ENCODE peak calls at places on chromosome 10, in four cellular contexts. One of them, this sample, is unnamed.

GRCh38 chr10:75243426-75243825 is 7.7 kb upstream of the COMTD1 start:
- DNase-seq in activated CD4-positive, CD25-positive, alpha-beta regulatory T cell treated with anti-CD3 and anti-CD28 coated beads, Interleukin-2, amount 50 U/mL, for 72 hours: no peak
- DNase-seq in HEK293T: no peak
- DNase-seq in A549: no peak
- DNase-seq in this sample: no peak

GRCh38 chr10:107098326-107098725 is 66.2 kb downstream of the SORCS1 start:
- DNase-seq in activated CD4-positive, CD25-positive, alpha-beta regulatory T cell treated with anti-CD3 and anti-CD28 coated beads, Interleukin-2, amount 50 U/mL, for 72 hours: no peak
- DNase-seq in A549: no peak
- DNase-seq in HEK293T: no peak
- DNase-seq in this sample: no peak

GRCh38 chr10:15571570-15571969 is 148.2 kb downstream of the ITGA8 start:
- DNase-seq in A549: no peak
- DNase-seq in HEK293T: no peak
- DNase-seq in activated CD4-positive, CD25-positive, alpha-beta regulatory T cell treated with anti-CD3 and anti-CD28 coated beads, Interleukin-2, amount 50 U/mL, for 72 hours: no peak
- DNase-seq in this sample: no peak

GRCh38 chr10:66192162-66192834 is 733.5 kb upstream of the LRRTM3 start:
- DNase-seq in activated CD4-positive, CD25-positive, alpha-beta regulatory T cell treated with anti-CD3 and anti-CD28 coated beads, Interleukin-2, amount 50 U/mL, for 72 hours: no peak
- DNase-seq in HEK293T: no peak
- DNase-seq in A549: no peak
- DNase-seq in this sample: no peak

GRCh38 chr10:75695994-75696393 is 264.6 kb downstream of the LRMDA start:
- DNase-seq in A549: no peak
- DNase-seq in activated CD4-positive, CD25-positive, alpha-beta regulatory T cell treated with anti-CD3 and anti-CD28 coated beads, Interleukin-2, amount 50 U/mL, for 72 hours: no peak
- DNase-seq in HEK293T: no peak
- DNase-seq in this sample: no peak

GRCh38 chr10:110138197-110138812 is 69.1 kb upstream of the MXI1 start:
- DNase-seq in activated CD4-positive, CD25-positive, alpha-beta regulatory T cell treated with anti-CD3 and anti-CD28 coated beads, Interleukin-2, amount 50 U/mL, for 72 hours: no peak
- DNase-seq in A549: peak
- DNase-seq in HEK293T: no peak
- DNase-seq in this sample: peak

GRCh38 chr10:80598084-80598798 is 60.5 kb downstream of the SH2D4B start:
- DNase-seq in HEK293T: no peak
- DNase-seq in A549: no peak
- DNase-seq in activated CD4-positive, CD25-positive, alpha-beta regulatory T cell treated with anti-CD3 and anti-CD28 coated beads, Interleukin-2, amount 50 U/mL, for 72 hours: no peak
- DNase-seq in this sample: no peak

GRCh38 chr10:97640868-97641811 is 669 bp downstream of the PI4K2A start:
- DNase-seq in HEK293T: peak
- DNase-seq in activated CD4-positive, CD25-positive, alpha-beta regulatory T cell treated with anti-CD3 and anti-CD28 coated beads, Interleukin-2, amount 50 U/mL, for 72 hours: peak
- DNase-seq in A549: no peak
- DNase-seq in this sample: no peak

GRCh38 chr10:64196638-64197315 is 675.6 kb downstream of the REEP3 start:
- DNase-seq in A549: no peak
- DNase-seq in activated CD4-positive, CD25-positive, alpha-beta regulatory T cell treated with anti-CD3 and anti-CD28 coated beads, Interleukin-2, amount 50 U/mL, for 72 hours: no peak
- DNase-seq in HEK293T: no peak
- DNase-seq in this sample: no peak

GRCh38 chr10:78716034-78716660 is 352.6 kb upstream of the ZMIZ1 start:
- DNase-seq in activated CD4-positive, CD25-positive, alpha-beta regulatory T cell treated with anti-CD3 and anti-CD28 coated beads, Interleukin-2, amount 50 U/mL, for 72 hours: no peak
- DNase-seq in A549: no peak
- DNase-seq in HEK293T: no peak
- DNase-seq in this sample: no peak

GRCh38 chr10:12279281-12279680 is 70.1 kb upstream of the CAMK1D start:
- DNase-seq in A549: no peak
- DNase-seq in activated CD4-positive, CD25-positive, alpha-beta regulatory T cell treated with anti-CD3 and anti-CD28 coated beads, Interleukin-2, amount 50 U/mL, for 72 hours: no peak
- DNase-seq in HEK293T: no peak
- DNase-seq in this sample: no peak

GRCh38 chr10:71821909-71822763 is 28.9 kb downstream of the PSAP start:
- DNase-seq in activated CD4-positive, CD25-positive, alpha-beta regulatory T cell treated with anti-CD3 and anti-CD28 coated beads, Interleukin-2, amount 50 U/mL, for 72 hours: no peak
- DNase-seq in HEK293T: no peak
- DNase-seq in A549: no peak
- DNase-seq in this sample: no peak

GRCh38 chr10:4686644-4686996 is 139.4 kb upstream of the AKR1E2 start:
- DNase-seq in A549: peak
- DNase-seq in HEK293T: no peak
- DNase-seq in activated CD4-positive, CD25-positive, alpha-beta regulatory T cell treated with anti-CD3 and anti-CD28 coated beads, Interleukin-2, amount 50 U/mL, for 72 hours: no peak
- DNase-seq in this sample: no peak

GRCh38 chr10:131141645-131142445 is 169.7 kb downstream of the TCERG1L start:
- DNase-seq in A549: no peak
- DNase-seq in HEK293T: no peak
- DNase-seq in activated CD4-positive, CD25-positive, alpha-beta regulatory T cell treated with anti-CD3 and anti-CD28 coated beads, Interleukin-2, amount 50 U/mL, for 72 hours: no peak
- DNase-seq in this sample: peak

GRCh38 chr10:117662790-117663540 is 120.4 kb downstream of the EMX2 start:
- DNase-seq in activated CD4-positive, CD25-positive, alpha-beta regulatory T cell treated with anti-CD3 and anti-CD28 coated beads, Interleukin-2, amount 50 U/mL, for 72 hours: no peak
- DNase-seq in HEK293T: no peak
- DNase-seq in A549: no peak
- DNase-seq in this sample: no peak

GRCh38 chr10:23918839-23919238 is 290.1 kb upstream of the KIAA1217 start:
- DNase-seq in HEK293T: no peak
- DNase-seq in activated CD4-positive, CD25-positive, alpha-beta regulatory T cell treated with anti-CD3 and anti-CD28 coated beads, Interleukin-2, amount 50 U/mL, for 72 hours: no peak
- DNase-seq in A549: no peak
- DNase-seq in this sample: no peak

GRCh38 chr10:65570143-65571010 is 1355.5 kb upstream of the LRRTM3 start:
- DNase-seq in HEK293T: peak
- DNase-seq in A549: peak
- DNase-seq in activated CD4-positive, CD25-positive, alpha-beta regulatory T cell treated with anti-CD3 and anti-CD28 coated beads, Interleukin-2, amount 50 U/mL, for 72 hours: no peak
- DNase-seq in this sample: no peak

GRCh38 chr10:64115913-64116643 is 594.9 kb downstream of the REEP3 start:
- DNase-seq in HEK293T: peak
- DNase-seq in activated CD4-positive, CD25-positive, alpha-beta regulatory T cell treated with anti-CD3 and anti-CD28 coated beads, Interleukin-2, amount 50 U/mL, for 72 hours: no peak
- DNase-seq in A549: peak
- DNase-seq in this sample: no peak

GRCh38 chr10:51007781-51008180 is 66.5 kb upstream of the PRKG1 start:
- DNase-seq in HEK293T: no peak
- DNase-seq in activated CD4-positive, CD25-positive, alpha-beta regulatory T cell treated with anti-CD3 and anti-CD28 coated beads, Interleukin-2, amount 50 U/mL, for 72 hours: no peak
- DNase-seq in A549: no peak
- DNase-seq in this sample: no peak

GRCh38 chr10:108970016-108970415 is 953.3 kb downstream of the XPNPEP1 start:
- DNase-seq in A549: peak
- DNase-seq in activated CD4-positive, CD25-positive, alpha-beta regulatory T cell treated with anti-CD3 and anti-CD28 coated beads, Interleukin-2, amount 50 U/mL, for 72 hours: no peak
- DNase-seq in HEK293T: peak
- DNase-seq in this sample: no peak

GRCh38 chr10:117168135-117168674 is 29.1 kb upstream of the KCNK18 start:
- DNase-seq in A549: peak
- DNase-seq in activated CD4-positive, CD25-positive, alpha-beta regulatory T cell treated with anti-CD3 and anti-CD28 coated beads, Interleukin-2, amount 50 U/mL, for 72 hours: peak
- DNase-seq in HEK293T: peak
- DNase-seq in this sample: peak

GRCh38 chr10:23892296-23892695 is 316.6 kb upstream of the KIAA1217 start:
- DNase-seq in activated CD4-positive, CD25-positive, alpha-beta regulatory T cell treated with anti-CD3 and anti-CD28 coated beads, Interleukin-2, amount 50 U/mL, for 72 hours: no peak
- DNase-seq in HEK293T: no peak
- DNase-seq in A549: no peak
- DNase-seq in this sample: no peak

GRCh38 chr10:127834791-127835190 is 58.0 kb downstream of the CLRN3 start:
- DNase-seq in HEK293T: no peak
- DNase-seq in activated CD4-positive, CD25-positive, alpha-beta regulatory T cell treated with anti-CD3 and anti-CD28 coated beads, Interleukin-2, amount 50 U/mL, for 72 hours: no peak
- DNase-seq in A549: no peak
- DNase-seq in this sample: no peak

GRCh38 chr10:57699944-57700343 is 567.8 kb downstream of the IPMK start:
- DNase-seq in A549: peak
- DNase-seq in activated CD4-positive, CD25-positive, alpha-beta regulatory T cell treated with anti-CD3 and anti-CD28 coated beads, Interleukin-2, amount 50 U/mL, for 72 hours: no peak
- DNase-seq in HEK293T: no peak
- DNase-seq in this sample: peak

GRCh38 chr10:3500408-3500856 is 284.6 kb downstream of the KLF6 start:
- DNase-seq in A549: peak
- DNase-seq in HEK293T: no peak
- DNase-seq in activated CD4-positive, CD25-positive, alpha-beta regulatory T cell treated with anti-CD3 and anti-CD28 coated beads, Interleukin-2, amount 50 U/mL, for 72 hours: no peak
- DNase-seq in this sample: no peak

GRCh38 chr10:88170628-88171027 is 307.2 kb downstream of the PTEN start:
- DNase-seq in A549: no peak
- DNase-seq in HEK293T: no peak
- DNase-seq in activated CD4-positive, CD25-positive, alpha-beta regulatory T cell treated with anti-CD3 and anti-CD28 coated beads, Interleukin-2, amount 50 U/mL, for 72 hours: no peak
- DNase-seq in this sample: no peak

GRCh38 chr10:45463244-45464116 is 89.5 kb downstream of the ALOX5 start:
- DNase-seq in activated CD4-positive, CD25-positive, alpha-beta regulatory T cell treated with anti-CD3 and anti-CD28 coated beads, Interleukin-2, amount 50 U/mL, for 72 hours: no peak
- DNase-seq in HEK293T: no peak
- DNase-seq in A549: no peak
- DNase-seq in this sample: no peak

GRCh38 chr10:14474656-14475055 is 143.9 kb upstream of the FRMD4A start:
- DNase-seq in activated CD4-positive, CD25-positive, alpha-beta regulatory T cell treated with anti-CD3 and anti-CD28 coated beads, Interleukin-2, amount 50 U/mL, for 72 hours: no peak
- DNase-seq in HEK293T: no peak
- DNase-seq in A549: no peak
- DNase-seq in this sample: no peak

GRCh38 chr10:1638889-1639418 is 98.4 kb downstream of the ADARB2 start:
- DNase-seq in A549: no peak
- DNase-seq in HEK293T: no peak
- DNase-seq in activated CD4-positive, CD25-positive, alpha-beta regulatory T cell treated with anti-CD3 and anti-CD28 coated beads, Interleukin-2, amount 50 U/mL, for 72 hours: no peak
- DNase-seq in this sample: no peak